ENCODE peak calls at places on chromosomes 4 and X, in four cellular contexts. G, Y, V and K are unnamed samples.

GRCh38 chr4:184021389-184021788 is 116.3 kb downstream of the STOX2 start:
- DNase-seq in V (peak), G (peak), Y (no peak), K (no peak)

GRCh38 chr4:174154455-174154854 is 129.0 kb downstream of the FBXO8 start:
- DNase-seq in V (no peak), G (peak), Y (no peak), K (peak)

GRCh38 chrX:140064993-140065392 is 99.7 kb upstream of the CXorf66 start:
- DNase-seq in G (no peak), Y (no peak), V (no peak), K (no peak)

GRCh38 chr4:89434364-89434988 is 126.9 kb upstream of the GPRIN3 start:
- DNase-seq in G (peak), Y (peak), V (no peak), K (peak)

GRCh38 chr4:163505374-163505773 is 10.9 kb downstream of the TMA16 start:
- DNase-seq in G (no peak), V (no peak), Y (no peak), K (no peak)

GRCh38 chr4:3725936-3726895 is 40.0 kb upstream of the ADRA2C start:
- DNase-seq in Y (peak), G (no peak), V (no peak), K (no peak)

GRCh38 chr4:140071806-140072205 is 82.2 kb downstream of the MAML3 start:
- DNase-seq in Y (no peak), G (no peak), V (no peak), K (no peak)

GRCh38 chrX:80004458-80004857 is 10.1 kb upstream of the TBX22 start:
- DNase-seq in V (no peak), Y (no peak), G (no peak), K (no peak)

GRCh38 chr4:66202870-66203269 is 532.6 kb upstream of the EPHA5 start:
- DNase-seq in V (no peak), G (peak), Y (no peak), K (no peak)

GRCh38 chr4:6343950-6344408 is 74.3 kb downstream of the WFS1 start:
- DNase-seq in Y (no peak), G (peak), V (peak), K (no peak)

GRCh38 chrX:70434914-70435586 is 9.6 kb upstream of the DLG3 start:
- DNase-seq in G (no peak), Y (peak), V (no peak), K (no peak)

GRCh38 chr4:14333616-14334015 is 668.7 kb upstream of the CPEB2 start:
- DNase-seq in Y (no peak), G (peak), V (no peak), K (no peak)

GRCh38 chr4:39085891-39086290 is 23.9 kb downstream of the KLHL5 start:
- DNase-seq in G (no peak), Y (no peak), V (no peak), K (no peak)

GRCh38 chrX:147950352-147950751 is 30.8 kb upstream of the FMR1NB start:
- DNase-seq in V (no peak), G (no peak), Y (no peak), K (no peak)

GRCh38 chrX:147948531-147948930 is 32.6 kb upstream of the FMR1NB start:
- DNase-seq in V (no peak), Y (no peak), G (no peak), K (no peak)

GRCh38 chrX:147945286-147945685 is 33.6 kb downstream of the FMR1 start:
- DNase-seq in Y (no peak), G (no peak), V (no peak), K (no peak)
- TF ChIP-seq EZH2 in Y (no peak), G (no peak), V (no peak), K (no peak)

DNA sequence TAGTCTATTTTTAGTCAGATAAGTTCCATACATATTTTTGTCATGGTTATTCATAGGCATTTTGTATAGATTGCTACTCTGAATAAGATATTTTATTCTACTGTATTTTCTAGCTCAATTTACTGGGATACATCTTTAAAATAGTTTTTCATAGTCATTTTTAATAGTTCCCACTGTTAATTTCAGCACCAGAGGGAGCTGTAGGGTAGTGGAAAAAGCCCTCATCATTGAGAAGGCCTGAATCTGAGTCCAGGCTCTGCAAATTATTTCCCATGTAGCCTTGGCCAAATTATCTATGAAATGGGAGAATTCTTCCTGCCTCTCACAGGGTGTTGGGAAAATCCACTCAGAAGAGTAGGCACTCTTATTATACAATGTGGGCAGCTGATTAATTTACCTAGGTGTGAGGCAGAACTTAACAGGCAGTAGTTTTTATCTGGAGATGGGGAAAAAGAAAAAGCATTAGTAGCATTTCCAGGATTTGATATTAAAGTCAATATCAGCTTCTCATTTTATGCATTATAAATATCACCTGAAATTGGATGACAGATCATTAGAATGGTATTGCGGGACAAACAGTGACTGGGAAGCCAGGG is 102.9 kb upstream of the PAQR3 start:
- DNase-seq in Y (peak), G (peak), V (peak), K (peak)
- TF ChIP-seq CTCF in Y (peak), G (peak), V (peak), K (peak)

GRCh38 chr4:126701756-126702155 is 931.0 kb upstream of the INTU start:
- DNase-seq in Y (no peak), V (no peak), G (no peak), K (no peak)

GRCh38 chr4:126698224-126698623 is 934.5 kb upstream of the INTU start:
- DNase-seq in Y (no peak), V (no peak), G (no peak), K (no peak)

GRCh38 chr4:126691797-126692196 is 941.0 kb upstream of the INTU start:
- DNase-seq in G (no peak), V (no peak), Y (no peak), K (no peak)

GRCh38 chr4:126702747-126703146 is 930.0 kb upstream of the INTU start:
- DNase-seq in V (no peak), Y (no peak), G (no peak), K (no peak)

DNA sequence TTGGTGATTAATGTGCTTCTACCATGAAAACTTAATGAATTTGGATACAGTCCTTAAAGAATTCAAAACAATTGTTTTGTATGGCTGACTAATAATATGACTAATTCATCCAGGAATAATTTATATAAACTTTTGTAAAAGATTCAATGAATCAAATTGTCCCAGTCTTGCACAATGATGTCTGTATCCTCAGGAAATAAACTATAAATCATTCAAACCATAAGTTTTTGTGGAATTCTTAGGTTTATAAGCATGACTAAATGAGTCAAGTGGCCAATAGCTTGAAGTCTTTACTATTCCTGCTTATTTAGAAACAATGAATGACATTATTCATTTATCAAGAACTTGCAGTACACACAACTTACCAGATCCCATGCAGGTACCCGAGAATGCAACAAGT is 935.0 kb upstream of the INTU start:
- DNase-seq in Y (no peak), G (peak), V (no peak), K (peak)
- TF ChIP-seq EZH2 in Y (no peak), G (no peak), V (no peak), K (no peak)

GRCh38 chrX:105706041-105706440 is 116.3 kb upstream of the NRK start:
- DNase-seq in Y (no peak), G (no peak), V (no peak), K (no peak)

GRCh38 chrX:105703876-105704275 is 118.5 kb upstream of the NRK start:
- DNase-seq in Y (no peak), G (no peak), V (no peak), K (no peak)

GRCh38 chrX:105698386-105698785 is 124.0 kb upstream of the NRK start:
- DNase-seq in V (peak), G (peak), Y (no peak), K (no peak)

GRCh38 chrX:105700316-105700715 is 122.0 kb upstream of the NRK start:
- DNase-seq in V (no peak), Y (peak), G (no peak), K (no peak)

DNA sequence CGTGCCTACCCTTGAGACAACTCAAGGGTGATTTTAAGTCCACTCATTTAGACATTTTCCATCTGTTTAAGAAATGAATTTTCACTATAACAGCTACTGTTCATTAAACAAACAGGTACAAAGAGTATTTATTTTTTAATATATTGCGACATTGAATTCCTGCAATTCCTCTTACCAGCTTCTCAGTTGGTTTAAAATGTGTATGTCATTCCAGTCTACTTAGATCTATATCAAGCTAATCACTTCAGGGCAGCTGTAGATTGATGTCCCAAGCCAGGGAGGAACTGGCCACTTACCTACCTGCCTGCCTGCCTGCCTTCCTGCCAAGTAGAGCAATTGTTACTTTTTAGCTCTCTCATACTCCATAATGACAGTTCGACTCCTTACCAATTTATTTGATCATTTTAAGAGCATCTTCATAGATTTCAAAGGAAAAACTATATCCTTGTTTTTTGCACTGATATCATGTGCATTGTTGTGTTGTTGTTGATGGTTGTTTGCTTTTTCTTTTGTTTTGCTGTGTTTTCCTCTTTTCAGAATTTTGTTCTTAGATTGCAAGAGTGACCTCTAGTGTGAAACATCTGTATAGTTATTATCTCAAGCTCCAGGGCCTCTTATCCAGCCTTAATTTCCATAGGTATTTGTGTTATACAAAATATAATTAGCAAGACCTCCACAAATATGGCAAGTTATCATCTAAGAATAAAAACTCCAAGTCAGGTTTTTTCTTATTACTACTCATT is 120.9 kb upstream of the NRK start:
- DNase-seq in V (peak), G (peak), Y (peak), K (no peak)
- TF ChIP-seq CTCF in V (peak), G (peak), Y (peak), K (peak)

DNA sequence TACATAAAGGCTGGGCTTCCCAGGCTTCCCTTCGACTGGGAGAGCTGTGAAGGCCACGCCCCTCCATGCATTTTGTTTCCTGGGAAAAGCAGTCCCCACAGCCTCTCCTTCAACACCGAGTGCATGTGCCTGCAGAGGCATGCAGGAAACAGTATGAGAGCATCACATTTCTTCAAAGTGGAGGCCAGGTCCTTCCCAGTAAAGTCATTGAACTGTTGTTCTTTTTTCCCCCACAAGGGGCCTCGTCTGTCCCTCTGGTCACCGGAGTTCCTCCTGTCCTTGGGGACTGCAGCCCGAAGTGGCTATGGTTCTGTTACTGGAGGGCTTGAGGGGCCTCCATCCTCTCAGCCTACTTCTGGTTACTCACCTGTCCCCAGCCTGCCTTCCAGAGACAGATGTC is 56.0 kb downstream of the RAI2 start:
- DNase-seq in Y (peak), G (peak), V (no peak), K (peak)
- TF ChIP-seq EZH2 in Y (no peak), G (no peak), V (no peak), K (no peak)

GRCh38 chrX:64975491-64975890 is 759 bp downstream of the ZC4H2 start:
- DNase-seq in G (peak), V (no peak), Y (peak), K (no peak)
- TF ChIP-seq CTCF in G (no peak), V (no peak), Y (no peak), K (no peak)

GRCh38 chr4:42395595-42395994 is 1.7 kb upstream of the SHISA3 start:
- DNase-seq in G (no peak), Y (no peak), V (no peak), K (no peak)

GRCh38 chr4:42398448-42399355 is 1.4 kb downstream of the SHISA3 start:
- DNase-seq in G (peak), Y (peak), V (no peak), K (peak)

GRCh38 chr4:42396361-42397255 is 680 bp upstream of the SHISA3 start:
- DNase-seq in Y (peak), G (peak), V (no peak), K (no peak)

GRCh38 chr4:42397635-42398447 is 553 bp downstream of the SHISA3 start:
- DNase-seq in V (no peak), Y (peak), G (peak), K (peak)

GRCh38 chr4:42397256-42397634 is at the start of gene SHISA3:
- DNase-seq in V (no peak), Y (peak), G (peak), K (peak)
- TF ChIP-seq EZH2 in V (no peak), Y (no peak), G (no peak), K (no peak)

GRCh38 chrX:76555816-76556215 is 128.3 kb downstream of the MAGEE1 start:
- DNase-seq in Y (peak), V (peak), G (peak), K (peak)
- TF ChIP-seq CTCF in Y (peak), V (peak), G (peak), K (peak)